ENCODE peak calls at places on chromosome 22, in four cellular contexts. One of them, this sample, is unnamed.

GRCh38 chr22:40019100-40019499 is 24.3 kb downstream of the FAM83F start:
- DNase-seq in GM12878: no peak
- DNase-seq in HepG2: no peak
- DNase-seq in WTC11: no peak
- DNase-seq in this sample: no peak

GRCh38 chr22:24128631-24129601 is 52.4 kb upstream of the SUSD2 start:
- DNase-seq in GM12878: no peak
- DNase-seq in HepG2: no peak
- DNase-seq in WTC11: no peak
- DNase-seq in this sample: no peak

GRCh38 chr22:20002661-20003060 is 14.0 kb downstream of the ARVCF start:
- DNase-seq in GM12878: no peak
- DNase-seq in HepG2: no peak
- DNase-seq in WTC11: no peak
- DNase-seq in this sample: no peak

GRCh38 chr22:17896552-17896951 is 122.3 kb upstream of the BID start:
- DNase-seq in WTC11: peak
- DNase-seq in HepG2: no peak
- DNase-seq in GM12878: no peak
- DNase-seq in this sample: no peak

GRCh38 chr22:20787223-20787622 is 13.3 kb downstream of the SERPIND1 start:
- DNase-seq in GM12878: no peak
- DNase-seq in HepG2: no peak
- DNase-seq in WTC11: no peak
- DNase-seq in this sample: no peak

GRCh38 chr22:19809741-19810140 is 44.9 kb downstream of the GNB1L start:
- DNase-seq in WTC11: peak
- DNase-seq in HepG2: no peak
- DNase-seq in GM12878: no peak
- DNase-seq in this sample: no peak

GRCh38 chr22:11627436-11627797 is 3900.6 kb upstream of the OR11H1 start:
- DNase-seq in GM12878: no peak
- DNase-seq in HepG2: no peak
- DNase-seq in WTC11: no peak
- DNase-seq in this sample: no peak

GRCh38 chr22:33105501-33105911 is 47.3 kb upstream of the SYN3 start:
- DNase-seq in GM12878: no peak
- DNase-seq in WTC11: no peak
- DNase-seq in HepG2: no peak
- DNase-seq in this sample: no peak

GRCh38 chr22:19848298-19849224 is 6.1 kb downstream of the GNB1L start:
- DNase-seq in WTC11: no peak
- DNase-seq in GM12878: no peak
- DNase-seq in HepG2: no peak
- DNase-seq in this sample: peak

GRCh38 chr22:50483556-50483955 is 2.2 kb downstream of the ADM2 start:
- DNase-seq in HepG2: no peak
- DNase-seq in WTC11: no peak
- DNase-seq in GM12878: no peak
- DNase-seq in this sample: no peak

GRCh38 chr22:39967103-39967829 is 7.1 kb downstream of the TMA7B start:
- DNase-seq in GM12878: no peak
- DNase-seq in WTC11: no peak
- DNase-seq in HepG2: no peak
- DNase-seq in this sample: no peak

GRCh38 chr22:42930810-42931420 is 73.8 kb upstream of the ARFGAP3 start:
- DNase-seq in GM12878: no peak
- DNase-seq in HepG2: peak
- DNase-seq in WTC11: no peak
- DNase-seq in this sample: no peak

GRCh38 chr22:46390652-46391301 is 55.3 kb downstream of the TRMU start:
- DNase-seq in GM12878: no peak
- DNase-seq in HepG2: peak
- DNase-seq in WTC11: no peak
- DNase-seq in this sample: peak

GRCh38 chr22:29638678-29639077 is 35.2 kb downstream of the NF2 start:
- DNase-seq in GM12878: no peak
- DNase-seq in HepG2: no peak
- DNase-seq in WTC11: no peak
- DNase-seq in this sample: no peak

GRCh38 chr22:29636751-29637150 is 33.3 kb downstream of the NF2 start:
- DNase-seq in HepG2: no peak
- DNase-seq in GM12878: no peak
- DNase-seq in WTC11: no peak
- DNase-seq in this sample: no peak

GRCh38 chr22:29632672-29633071 is 29.2 kb downstream of the NF2 start:
- DNase-seq in WTC11: no peak
- DNase-seq in HepG2: no peak
- DNase-seq in GM12878: no peak
- DNase-seq in this sample: no peak

GRCh38 chr22:29633514-29634312 is 30.3 kb downstream of the NF2 start:
- DNase-seq in WTC11: no peak
- DNase-seq in GM12878: no peak
- DNase-seq in HepG2: no peak
- DNase-seq in this sample: peak

GRCh38 chr22:29635734-29636357 is 32.4 kb downstream of the NF2 start:
- DNase-seq in HepG2: peak
- DNase-seq in WTC11: no peak
- DNase-seq in GM12878: peak
- DNase-seq in this sample: peak
- TF ChIP-seq TCF7 in HepG2: no peak
- TF ChIP-seq TCF7 in WTC11: no peak
- TF ChIP-seq TCF7 in GM12878: no peak
- TF ChIP-seq TCF7 in this sample: no peak

DNA sequence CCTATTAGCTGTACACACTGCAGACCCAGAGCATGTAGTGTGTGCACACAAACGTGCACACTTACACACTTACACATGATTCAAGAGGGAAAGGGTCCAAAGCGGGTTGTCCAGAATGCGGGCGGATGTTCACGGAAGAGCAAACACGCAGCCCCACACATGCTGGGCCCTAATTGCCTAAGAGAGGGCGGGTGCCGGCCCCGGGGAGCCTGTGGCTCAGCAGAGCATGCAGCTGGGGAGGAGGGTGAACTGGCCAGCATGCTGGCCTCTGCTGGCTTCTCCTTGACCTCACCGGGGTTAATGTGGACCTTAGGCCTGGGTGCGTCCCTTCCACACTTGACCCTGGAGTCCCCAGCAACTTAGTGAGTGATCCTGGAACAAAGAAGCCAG is 816.3 kb downstream of the BRD1 start:
- DNase-seq in GM12878: no peak
- DNase-seq in HepG2: no peak
- DNase-seq in WTC11: no peak
- DNase-seq in this sample: no peak
- TF ChIP-seq TCF7 in GM12878: no peak
- TF ChIP-seq TCF7 in HepG2: no peak
- TF ChIP-seq TCF7 in WTC11: no peak
- TF ChIP-seq TCF7 in this sample: no peak

DNA sequence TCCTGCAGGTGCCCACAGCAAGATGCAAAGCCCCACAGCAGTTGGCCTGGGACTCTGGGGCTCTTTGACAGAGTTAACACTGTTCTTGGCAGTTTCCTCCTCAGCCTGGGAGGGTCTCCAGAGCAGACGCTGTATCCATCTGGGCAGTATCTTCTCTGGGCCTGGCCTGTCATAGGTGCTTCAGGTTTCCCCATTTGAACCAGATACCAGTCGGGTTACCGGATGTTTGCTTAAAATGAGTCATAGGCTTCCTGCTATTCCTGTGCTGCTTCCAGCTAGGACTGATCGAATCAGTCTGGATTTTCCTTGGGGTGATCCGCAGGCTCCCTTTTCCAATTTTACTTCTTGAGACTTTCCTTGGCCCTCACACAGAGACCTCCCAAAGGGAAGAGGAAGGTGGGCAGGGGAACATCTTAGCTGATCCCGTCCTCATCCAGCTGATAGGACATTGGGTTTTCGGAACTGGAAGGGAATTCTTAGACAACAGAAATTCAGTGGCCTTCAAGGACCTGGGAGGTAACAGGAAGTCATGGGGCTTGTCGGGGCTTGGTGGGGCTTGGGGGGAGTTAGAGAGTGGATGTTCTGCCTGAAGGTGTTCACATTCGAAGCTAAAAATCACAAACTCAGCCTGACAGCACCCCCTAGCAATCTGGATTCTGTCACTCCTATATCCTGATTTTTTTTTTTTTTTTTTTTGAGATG is 2.4 kb upstream of the RANGAP1 start:
- DNase-seq in WTC11: no peak
- DNase-seq in GM12878: no peak
- DNase-seq in HepG2: peak
- DNase-seq in this sample: no peak
- TF ChIP-seq TCF7 in WTC11: no peak
- TF ChIP-seq TCF7 in GM12878: no peak
- TF ChIP-seq TCF7 in HepG2: no peak
- TF ChIP-seq TCF7 in this sample: no peak

GRCh38 chr22:44259366-44260215 is 53.2 kb downstream of the SHISAL1 start:
- DNase-seq in HepG2: no peak
- DNase-seq in WTC11: peak
- DNase-seq in GM12878: no peak
- DNase-seq in this sample: no peak
- TF ChIP-seq TCF7 in HepG2: no peak
- TF ChIP-seq TCF7 in WTC11: no peak
- TF ChIP-seq TCF7 in GM12878: no peak
- TF ChIP-seq TCF7 in this sample: no peak

GRCh38 chr22:31275018-31275417 is 17.3 kb downstream of the PIK3IP1 start:
- DNase-seq in HepG2: no peak
- DNase-seq in WTC11: no peak
- DNase-seq in GM12878: no peak
- DNase-seq in this sample: no peak
- TF ChIP-seq TCF7 in HepG2: no peak
- TF ChIP-seq TCF7 in WTC11: no peak
- TF ChIP-seq TCF7 in GM12878: no peak
- TF ChIP-seq TCF7 in this sample: no peak

GRCh38 chr22:29002603-29003002 is 59.0 kb downstream of the C22orf31 start:
- DNase-seq in HepG2: no peak
- DNase-seq in WTC11: no peak
- DNase-seq in GM12878: no peak
- DNase-seq in this sample: no peak
- TF ChIP-seq TCF7 in HepG2: no peak
- TF ChIP-seq TCF7 in WTC11: no peak
- TF ChIP-seq TCF7 in GM12878: no peak
- TF ChIP-seq TCF7 in this sample: no peak

DNA sequence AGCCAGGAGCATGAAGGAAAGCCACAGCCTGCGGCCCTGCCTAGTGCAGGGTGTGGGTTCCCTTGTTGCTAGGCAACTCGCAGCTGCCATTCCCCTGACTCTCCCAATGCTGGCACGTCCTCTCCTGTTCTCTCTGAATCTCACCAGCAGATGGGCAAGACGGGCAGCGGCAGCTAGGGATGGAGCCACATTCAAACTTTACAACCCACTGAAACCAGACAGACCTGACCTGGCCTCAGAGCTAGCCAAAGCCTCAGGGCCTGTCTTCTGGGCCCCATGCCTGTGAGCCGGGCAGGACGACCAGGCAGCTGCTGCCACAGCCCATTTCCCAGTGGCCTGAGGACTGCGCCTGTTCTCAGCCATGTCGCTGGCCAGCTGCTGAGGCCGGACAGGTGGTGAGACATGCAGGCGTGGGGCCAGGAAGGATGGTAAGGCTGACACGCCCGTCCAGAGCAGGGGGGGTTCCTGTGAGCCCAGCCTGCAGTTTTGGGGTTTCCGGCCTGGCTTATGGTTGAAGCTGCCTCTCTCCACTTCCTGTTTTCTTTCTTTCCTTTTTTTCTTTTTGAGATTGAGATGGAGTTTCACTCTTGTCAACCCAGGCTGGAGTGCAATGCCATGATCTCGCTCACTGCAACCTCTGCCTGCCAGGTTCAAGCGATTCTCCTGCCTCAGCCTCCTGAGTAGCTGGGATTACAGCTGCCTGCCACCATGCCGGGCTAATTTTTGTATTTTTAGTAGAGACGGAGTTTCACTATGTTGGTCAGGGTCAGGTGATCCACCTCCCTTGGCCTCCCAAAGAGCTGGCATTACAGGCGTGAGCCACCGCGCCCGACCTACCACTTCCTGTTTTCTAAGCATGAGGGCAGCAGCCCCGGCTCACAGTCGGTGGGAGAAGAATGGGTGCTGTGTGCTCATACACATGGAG is 4.1 kb downstream of the SUN2 start:
- DNase-seq in GM12878: peak
- DNase-seq in HepG2: no peak
- DNase-seq in WTC11: no peak
- DNase-seq in this sample: no peak
- TF ChIP-seq TCF7 in GM12878: no peak
- TF ChIP-seq TCF7 in HepG2: no peak
- TF ChIP-seq TCF7 in WTC11: no peak
- TF ChIP-seq TCF7 in this sample: no peak

GRCh38 chr22:44465563-44465962 is 32.5 kb downstream of the RTL6 start:
- DNase-seq in GM12878: no peak
- DNase-seq in WTC11: no peak
- DNase-seq in HepG2: no peak
- DNase-seq in this sample: no peak
- TF ChIP-seq TCF7 in GM12878: no peak
- TF ChIP-seq TCF7 in WTC11: no peak
- TF ChIP-seq TCF7 in HepG2: no peak
- TF ChIP-seq TCF7 in this sample: no peak

DNA sequence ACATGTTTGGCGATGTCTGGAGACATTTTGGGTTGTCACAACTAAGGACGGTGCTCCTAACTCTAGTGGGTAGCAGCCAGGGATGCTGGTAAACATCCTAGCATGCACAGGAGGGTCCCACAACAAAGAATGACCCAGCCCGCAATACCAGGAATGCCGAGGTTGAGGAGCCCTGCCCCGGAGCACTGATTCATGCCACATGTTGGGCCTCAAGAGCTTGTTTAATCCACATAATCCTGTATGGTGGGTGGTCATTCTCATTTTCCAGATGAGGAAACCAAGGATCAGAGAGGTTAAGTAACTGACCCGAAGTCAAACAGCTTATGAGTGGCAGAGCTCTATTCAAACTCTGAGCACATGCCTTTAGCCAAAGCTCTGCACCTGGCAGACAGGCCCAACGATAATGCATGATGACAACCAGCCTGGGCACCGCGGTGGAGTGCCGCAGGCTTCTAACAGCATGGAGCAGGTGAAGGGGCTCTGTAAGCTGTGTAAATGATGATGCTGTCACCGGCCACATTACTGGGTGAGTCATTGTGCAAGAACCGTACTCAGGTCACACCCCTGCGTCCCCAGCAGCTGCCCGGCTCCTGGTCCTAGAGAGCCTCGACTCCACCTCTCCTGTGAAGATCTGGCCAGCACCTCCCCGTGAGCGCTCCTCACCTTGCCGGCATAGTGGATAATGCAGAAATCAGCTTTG is 58.6 kb downstream of the APOL1 start:
- DNase-seq in HepG2: no peak
- DNase-seq in GM12878: no peak
- DNase-seq in WTC11: no peak
- DNase-seq in this sample: no peak
- TF ChIP-seq TCF7 in HepG2: no peak
- TF ChIP-seq TCF7 in GM12878: no peak
- TF ChIP-seq TCF7 in WTC11: no peak
- TF ChIP-seq TCF7 in this sample: no peak